ENCODE peak calls at places on chromosomes 13 and 19, in nine cellular contexts. H is cardiac muscle cell; K is heart right ventricle; G is kidney glomerular epithelial cell; E is epithelial cell of esophagus; F is HS-27A; Q is left kidney; J is left colon; Y is stimulated activated effector memory CD8-positive, alpha-beta T cell treated with anti-CD3 and anti-CD28 coated beads, Interleukin-12 subunit alpha, Interleukin-12 subunit beta, amount 100 ng/mL, for 72 hours. T is an unnamed sample.

GRCh38 chr19:34365463-34366401 is 736 bp downstream of the GPI start:
- DNase-seq in H (peak; percentile 39), K (peak; percentile 48), G (no peak), E (peak; percentile 35), F (no peak), Q (peak; percentile 72), J (peak; percentile 70), Y (no peak), T (peak; percentile 38)

GRCh38 chr19:18995804-18996241 is 37.5 kb downstream of the SUGP2 start:
- DNase-seq in H (peak; percentile 93), K (peak; percentile 28), G (peak; percentile 62), E (peak; percentile 66), F (peak; percentile 30), Q (peak; percentile 93), J (peak; percentile 32), Y (no peak), T (peak; percentile 74)

GRCh38 chr19:40424637-40425449 is 949 bp downstream of the SERTAD1 start:
- DNase-seq in H (peak; percentile 40), K (no peak), G (peak; percentile 42), E (no peak), F (peak; percentile 45), Q (peak; percentile 49), J (peak; percentile 30), Y (no peak), T (peak; percentile 44)

GRCh38 chr19:41844601-41845000 is at the start of gene LYPD4:
- DNase-seq in H (no peak), K (no peak), G (no peak), E (no peak), F (no peak), Q (no peak), J (no peak), Y (no peak), T (no peak)

GRCh38 chr13:48851707-48852106 is 124.0 kb upstream of the FNDC3A start:
- DNase-seq in H (no peak), K (no peak), G (no peak), E (no peak), F (no peak), Q (no peak), J (no peak), Y (no peak), T (no peak)

GRCh38 chr19:6714749-6715555 is 5.5 kb downstream of the C3 start:
- DNase-seq in H (no peak), K (no peak), G (no peak), E (no peak), F (no peak), Q (no peak), J (no peak), Y (no peak), T (no peak)

GRCh38 chr13:65808061-65808460 is 1422.1 kb downstream of the PCDH9 start:
- DNase-seq in H (peak; percentile 16), K (no peak), G (peak; percentile 52), E (peak; percentile 45), F (peak; percentile 29), Q (no peak), J (no peak), Y (no peak), T (no peak)

GRCh38 chr13:50650936-50651638 is 192.4 kb downstream of the DLEU7 start:
- DNase-seq in H (no peak), K (no peak), G (no peak), E (peak; percentile 59), F (no peak), Q (peak; percentile 92), J (no peak), Y (no peak), T (no peak)

GRCh38 chr13:93003531-93003930 is 223.1 kb upstream of the GPC6 start:
- DNase-seq in H (no peak), K (no peak), G (no peak), E (no peak), F (no peak), Q (no peak), J (no peak), Y (no peak), T (no peak)

GRCh38 chr13:90738881-90739280 is 608.6 kb upstream of the MIR17HG start:
- DNase-seq in H (peak; percentile 55), K (no peak), G (no peak), E (no peak), F (no peak), Q (no peak), J (no peak), Y (no peak), T (no peak)

GRCh38 chr13:72109863-72110262 is 242.9 kb upstream of the DACH1 start:
- DNase-seq in H (no peak), K (no peak), G (no peak), E (peak; percentile 55), F (no peak), Q (no peak), J (no peak), Y (no peak), T (no peak)

GRCh38 chr19:38596057-38596981 is 21.4 kb downstream of the MAP4K1 start:
- DNase-seq in H (peak; percentile 16), K (no peak), G (no peak), E (peak; percentile 48), F (no peak), Q (peak; percentile 91), J (peak; percentile 65), Y (no peak), T (peak; percentile 90)

GRCh38 chr19:30069535-30070197 is 127.6 kb downstream of the URI1 start:
- DNase-seq in H (no peak), K (no peak), G (no peak), E (no peak), F (no peak), Q (peak; percentile 19), J (no peak), Y (no peak), T (no peak)